ENCODE peak calls at places on chromosomes 16 and 17, in five cellular contexts. R is PC-3, M is endothelial cell of umbilical vein, E is GM23338, W is hepatocyte. P is an unnamed sample.

GRCh38 chr17:58276423-58276822 is 4.3 kb downstream of the MPO start:
- DNase-seq in W (no peak), E (peak), R (no peak), M (no peak), P (no peak)

GRCh38 chr16:2964416-2965223 is 545 bp downstream of the KREMEN2 start:
- DNase-seq in R (peak), M (no peak), W (peak), E (peak), P (peak)

GRCh38 chr17:18377437-18378204 is at the start of gene EVPLL:
- DNase-seq in W (no peak), E (no peak), R (peak), M (no peak), P (peak)

GRCh38 chr17:44527102-44527501 is 23.9 kb upstream of the GPATCH8 start:
- DNase-seq in M (no peak), R (no peak), E (no peak), W (no peak), P (no peak)

GRCh38 chr17:77889135-77889505 is 69.4 kb upstream of the TNRC6C start:
- DNase-seq in M (no peak), R (no peak), W (no peak), E (no peak), P (no peak)

GRCh38 chr17:32279933-32280716 is 14.5 kb downstream of the RHBDL3 start:
- DNase-seq in R (no peak), E (peak), W (no peak), M (no peak), P (no peak)

GRCh38 chr16:75092777-75093176 is 23.8 kb downstream of the LDHD start:
- DNase-seq in E (peak), W (no peak), M (no peak), R (no peak), P (no peak)

GRCh38 chr17:66667491-66668030 is 167.4 kb upstream of the CACNG5 start:
- DNase-seq in W (no peak), E (no peak), R (no peak), M (no peak), P (no peak)

GRCh38 chr16:9647981-9648701 is 534.1 kb downstream of the GRIN2A start:
- DNase-seq in E (peak), M (peak), R (peak), W (peak), P (peak)

GRCh38 chr16:90037202-90037765 is 18.0 kb upstream of the DBNDD1 start:
- DNase-seq in M (no peak), E (no peak), W (no peak), R (no peak), P (no peak)

GRCh38 chr17:34436607-34437006 is 73.6 kb upstream of the CCL1 start:
- DNase-seq in E (peak), W (no peak), M (no peak), R (no peak), P (no peak)

GRCh38 chr17:82930043-82930923 is 90.5 kb upstream of the ZNF750 start:
- DNase-seq in M (no peak), E (no peak), R (no peak), W (no peak), P (no peak)

GRCh38 chr17:8360260-8360659 is 16.2 kb downstream of the KRABD2 start:
- DNase-seq in R (no peak), E (no peak), M (peak), W (no peak), P (no peak)

GRCh38 chr17:42623732-42624596 is 14.5 kb downstream of the TUBG1 start:
- DNase-seq in E (no peak), W (peak), R (peak), M (peak), P (peak)
- TF ChIP-seq CTCF in E (no peak), W (no peak), R (peak), M (no peak), P (no peak)

GRCh38 chr17:79791354-79792123 is 5.3 kb downstream of the CBX8 start:
- DNase-seq in W (no peak), R (no peak), M (no peak), E (peak), P (no peak)
- TF ChIP-seq EZH2 in W (peak), R (no peak), M (peak), E (peak), P (peak)

GRCh38 chr16:57619606-57620315 is 8.7 kb upstream of the ADGRG1 start:
- DNase-seq in M (no peak), E (peak), R (peak), W (peak), P (peak)

GRCh38 chr16:57623251-57624043 is 5.0 kb upstream of the ADGRG1 start:
- DNase-seq in E (peak), R (peak), W (peak), M (no peak), P (peak)

GRCh38 chr16:57622361-57623250 is 5.8 kb upstream of the ADGRG1 start:
- DNase-seq in R (no peak), E (no peak), W (no peak), M (no peak), P (no peak)

GRCh38 chr16:57620316-57621231 is 7.9 kb upstream of the ADGRG1 start:
- DNase-seq in M (no peak), E (peak), W (peak), R (peak), P (peak)

GRCh38 chr16:57621521-57622268 is 6.7 kb upstream of the ADGRG1 start:
- DNase-seq in E (no peak), W (peak), R (peak), M (no peak), P (peak)
- H2AFZ ChIP-seq in E (peak), W (no peak), R (no peak), M (no peak), P (no peak)

GRCh38 chr17:4395111-4395478 is 28.6 kb upstream of the UBE2G1 start:
- DNase-seq in R (no peak), W (no peak), M (no peak), E (no peak), P (no peak)

GRCh38 chr17:4393806-4394205 is 27.3 kb upstream of the UBE2G1 start:
- DNase-seq in R (no peak), W (no peak), E (no peak), M (no peak), P (peak)

GRCh38 chr17:4397840-4398239 is 31.4 kb upstream of the UBE2G1 start:
- DNase-seq in E (no peak), R (no peak), M (no peak), W (no peak), P (no peak)

GRCh38 chr17:4389079-4389478 is 22.6 kb upstream of the UBE2G1 start:
- DNase-seq in R (no peak), M (no peak), E (peak), W (no peak), P (peak)

DNA sequence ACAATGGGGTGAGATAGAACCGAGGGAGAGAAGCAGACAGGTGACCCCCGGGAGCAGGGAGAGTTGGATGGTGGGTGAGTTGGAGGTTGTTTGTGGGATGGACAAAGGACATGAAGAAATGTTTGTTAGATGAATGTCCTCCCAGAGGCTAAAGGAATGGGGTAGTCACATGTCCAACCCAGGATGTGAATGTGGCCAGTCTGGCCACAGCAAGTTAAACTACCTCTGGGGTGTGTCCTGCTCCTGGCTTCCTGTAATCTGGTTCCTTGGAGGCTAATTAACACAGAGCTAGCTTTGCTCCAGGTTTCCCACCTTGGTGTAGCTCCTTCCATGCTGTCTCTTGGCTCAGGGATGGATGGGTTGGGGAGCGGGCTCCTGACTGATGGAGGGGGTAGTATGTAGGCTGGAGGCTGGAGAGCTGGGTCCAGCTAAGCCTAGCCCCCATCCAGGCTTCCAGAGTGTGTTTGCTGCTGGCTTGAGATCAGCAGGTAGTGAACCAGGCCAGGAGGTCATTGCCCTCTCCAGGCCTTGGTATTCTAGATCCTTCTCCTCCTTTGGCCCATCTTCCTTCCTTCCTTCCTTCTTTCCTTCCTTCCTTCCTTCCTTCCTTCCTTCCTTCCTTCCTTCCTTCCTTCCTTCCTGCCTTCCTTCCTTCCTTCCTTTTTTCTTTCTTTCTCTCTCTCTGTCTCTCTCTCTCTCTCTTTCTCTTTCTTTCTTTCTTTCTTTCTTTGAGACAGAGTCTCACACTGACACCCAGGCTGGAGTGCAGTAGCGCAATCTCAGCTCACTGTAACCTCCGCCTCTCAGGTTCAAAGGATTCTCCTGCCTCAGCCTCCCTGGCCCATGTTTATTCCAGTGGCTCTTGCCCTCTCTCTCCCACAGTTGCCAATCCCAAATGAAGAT is 28.0 kb upstream of the UBE2G1 start:
- DNase-seq in E (no peak), R (peak), W (no peak), M (no peak), P (peak)
- TF ChIP-seq CTCF in E (no peak), R (no peak), W (no peak), M (no peak), P (no peak)

GRCh38 chr17:7281953-7282751 is 634 bp downstream of the SLC2A4 start:
- DNase-seq in M (no peak), E (peak), W (peak), R (no peak), P (no peak)
- TF ChIP-seq EZH2 in M (peak), E (no peak), W (no peak), R (no peak), P (no peak)

GRCh38 chr17:81537856-81538555 is 9.8 kb downstream of the FSCN2 start:
- DNase-seq in M (no peak), W (no peak), E (no peak), R (no peak), P (no peak)

GRCh38 chr17:81535480-81536298 is 7.5 kb downstream of the FSCN2 start:
- DNase-seq in M (no peak), E (no peak), R (no peak), W (no peak), P (no peak)

GRCh38 chr17:81536299-81537290 is 8.4 kb downstream of the FSCN2 start:
- DNase-seq in R (no peak), E (peak), M (no peak), W (no peak), P (no peak)

GRCh38 chr17:81538651-81539570 is 10.7 kb downstream of the FSCN2 start:
- DNase-seq in R (no peak), W (no peak), M (no peak), E (no peak), P (no peak)

GRCh38 chr17:81537343-81537855 is 9.2 kb downstream of the FSCN2 start:
- DNase-seq in R (peak), M (no peak), E (peak), W (peak), P (no peak)
- H2AFZ ChIP-seq in R (no peak), M (no peak), E (no peak), W (no peak), P (no peak)

GRCh38 chr16:56775162-56775561 is 45.2 kb downstream of the NUP93 start:
- DNase-seq in W (no peak), R (no peak), M (no peak), E (no peak), P (no peak)

GRCh38 chr16:56771558-56772279 is 41.8 kb downstream of the NUP93 start:
- DNase-seq in E (no peak), M (no peak), W (no peak), R (no peak), P (no peak)

GRCh38 chr16:56776562-56776961 is 46.6 kb downstream of the NUP93 start:
- DNase-seq in E (no peak), M (peak), W (peak), R (no peak), P (no peak)

GRCh38 chr16:56774009-56774408 is 44.1 kb downstream of the NUP93 start:
- DNase-seq in M (no peak), E (no peak), R (no peak), W (no peak), P (no peak)

GRCh38 chr16:56773531-56773930 is 43.6 kb downstream of the NUP93 start:
- DNase-seq in E (no peak), W (no peak), R (peak), M (no peak), P (no peak)
- TF ChIP-seq CTCF in E (no peak), W (no peak), R (no peak), M (no peak), P (no peak)

GRCh38 chr17:56723471-56723870 is 110.2 kb downstream of the C17orf67 start:
- DNase-seq in M (no peak), E (no peak), R (no peak), W (no peak), P (no peak)

GRCh38 chr17:56733833-56734232 is 99.9 kb downstream of the C17orf67 start:
- DNase-seq in W (no peak), R (no peak), E (no peak), M (no peak), P (peak)

GRCh38 chr17:56725144-56725543 is 108.6 kb downstream of the C17orf67 start:
- DNase-seq in R (no peak), W (no peak), E (no peak), M (no peak), P (no peak)

DNA sequence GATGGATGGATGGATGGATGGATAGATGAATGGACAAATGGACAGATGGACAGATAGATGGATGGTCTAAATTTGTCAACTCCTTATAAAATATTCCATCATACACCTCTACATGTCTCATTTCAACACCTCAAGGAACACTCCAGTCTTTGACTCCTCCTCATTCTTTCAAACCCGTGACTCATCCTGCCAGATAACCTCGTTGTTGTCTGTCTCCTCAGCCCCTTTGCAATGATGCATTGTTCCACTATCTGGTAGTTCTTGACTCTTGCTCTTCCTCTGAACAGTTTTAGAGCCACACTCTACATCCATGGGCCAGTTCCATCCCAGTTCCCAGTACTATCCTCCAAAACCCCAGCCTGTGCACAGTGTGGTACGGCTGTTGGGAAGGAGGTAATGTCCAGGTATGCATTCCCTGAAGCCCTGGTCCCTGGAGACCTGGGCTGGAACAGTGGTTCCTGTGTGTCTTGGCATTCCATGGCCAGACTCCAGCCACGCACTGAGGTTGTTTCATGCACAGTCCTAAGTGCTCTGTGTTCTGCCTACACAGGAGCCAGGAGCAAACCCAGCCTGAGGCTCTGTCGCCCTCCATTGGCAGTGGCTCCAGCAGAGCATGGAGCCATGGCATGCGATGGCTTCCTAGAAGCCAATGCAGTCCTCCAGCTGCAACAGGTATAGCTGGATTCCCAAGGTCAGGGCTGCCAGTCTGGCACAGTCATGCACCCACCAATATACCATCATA is 105.7 kb downstream of the C17orf67 start:
- DNase-seq in R (no peak), E (no peak), M (no peak), W (no peak), P (peak)
- TF ChIP-seq EZH2 in R (no peak), E (no peak), M (no peak), W (no peak), P (no peak)

GRCh38 chr17:28225271-28225670 is 93.7 kb upstream of the TMEM97 start:
- DNase-seq in W (no peak), M (no peak), R (no peak), E (no peak), P (no peak)

GRCh38 chr17:28226563-28226962 is 92.4 kb upstream of the TMEM97 start:
- DNase-seq in E (no peak), W (no peak), R (no peak), M (no peak), P (no peak)

GRCh38 chr17:28219771-28220170 is 99.2 kb upstream of the TMEM97 start:
- DNase-seq in M (no peak), R (peak), E (no peak), W (no peak), P (no peak)

GRCh38 chr17:28225872-28226271 is 93.1 kb upstream of the TMEM97 start:
- DNase-seq in M (no peak), W (no peak), E (no peak), R (no peak), P (no peak)

GRCh38 chr17:28221751-28222414 is 97.1 kb upstream of the TMEM97 start:
- DNase-seq in E (no peak), R (no peak), M (no peak), W (no peak), P (peak)
- H2AFZ ChIP-seq in E (no peak), R (no peak), M (no peak), W (no peak), P (no peak)

P was measured in mammary epithelial cell.